ENCODE peak calls at places on chromosomes 7 and 10, in five cellular contexts. E, U, T, O and B are unnamed samples. For H3K9me3, the result is how much of the 10 kb centered on the place peaks cover.

GRCh38 chr7:130356760-130357611 is 12.4 kb downstream of the CPA5 start:
- DNase-seq in E (no peak), U (no peak), T (peak), O (no peak), B (peak)

GRCh38 chr10:60082341-60083038 is 176.1 kb upstream of the CCDC6 start:
- DNase-seq in E (no peak), U (no peak), T (no peak), O (no peak), B (peak)

GRCh38 chr10:77073066-77073960 is 564.3 kb downstream of the KCNMA1 start:
- DNase-seq in E (no peak), U (no peak), T (no peak), O (no peak), B (no peak)

GRCh38 chr10:132868995-132869394 is 73.4 kb downstream of the CFAP46 start:
- DNase-seq in E (no peak), U (no peak), T (no peak), O (peak), B (no peak)

GRCh38 chr7:156751319-156751718 is 110.7 kb downstream of the RNF32 start:
- DNase-seq in E (no peak), U (no peak), T (peak), O (no peak), B (peak)

GRCh38 chr10:3978174-3978573 is 193.2 kb upstream of the KLF6 start:
- DNase-seq in E (no peak), U (no peak), T (no peak), O (no peak), B (peak)

GRCh38 chr10:49682879-49683278 is 3.4 kb downstream of the C10orf53 start:
- DNase-seq in E (no peak), U (no peak), T (no peak), O (no peak), B (no peak)

GRCh38 chr7:156722427-156722826 is 81.9 kb downstream of the RNF32 start:
- DNase-seq in E (no peak), U (no peak), T (no peak), O (no peak), B (peak)

GRCh38 chr10:134743-135600 is at the start of gene ZMYND11:
- DNase-seq in E (no peak), U (peak), T (peak), O (peak), B (peak)

GRCh38 chr7:155858521-155859061 is 46.3 kb upstream of the SHH start:
- DNase-seq in E (no peak), U (no peak), T (peak), O (no peak), B (peak)

GRCh38 chr10:79053481-79054202 is 15.1 kb upstream of the ZMIZ1 start:
- DNase-seq in E (no peak), U (no peak), T (no peak), O (no peak), B (no peak)

GRCh38 chr7:31933481-31933880 is 136.7 kb downstream of the PDE1C start:
- DNase-seq in E (no peak), U (no peak), T (no peak), O (no peak), B (no peak)

GRCh38 chr7:122544463-122544862 is 154.5 kb downstream of the RNF133 start:
- DNase-seq in E (no peak), U (no peak), T (no peak), O (no peak), B (no peak)

GRCh38 chr7:106178593-106179134 is 66.6 kb upstream of the SYPL1 start:
- DNase-seq in E (no peak), U (no peak), T (peak), O (no peak), B (peak)

GRCh38 chr10:113733635-113734034 is 17.8 kb upstream of the PLEKHS1 start:
- DNase-seq in E (no peak), U (no peak), T (no peak), O (no peak), B (no peak)

DNA sequence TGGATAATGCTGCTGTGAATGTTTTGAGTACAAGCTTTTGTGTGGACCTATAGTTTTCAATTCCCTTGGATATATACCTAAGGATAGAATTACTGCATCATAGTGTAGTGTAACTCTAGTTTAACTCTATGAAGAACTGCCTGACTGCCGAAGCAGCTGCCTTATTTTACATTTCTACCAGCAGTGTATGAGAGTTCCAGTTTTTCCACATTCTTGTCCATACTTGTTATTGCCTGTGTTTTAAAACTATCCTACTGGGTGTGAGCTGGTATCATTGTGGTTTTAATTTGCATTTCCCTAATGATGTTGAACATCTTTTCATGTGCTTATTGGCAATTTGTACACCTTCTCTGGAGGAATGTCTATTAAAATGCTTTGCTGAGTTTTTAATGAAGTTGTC is 15.7 kb downstream of the SEPTIN7 start:
- DNase-seq in E (no peak), U (no peak), T (no peak), O (no peak), B (no peak)
- H3K9me3 ChIP-seq in E (under half), U (under half), T (under half), O (under half), B (under half)

GRCh38 chr10:131645756-131646155 is 255.1 kb upstream of the PPP2R2D start:
- DNase-seq in E (no peak), U (no peak), T (no peak), O (no peak), B (no peak)
- H3K9me3 ChIP-seq in E (under half), U (under half), T (under half), O (under half), B (under half)

GRCh38 chr10:130747359-130747758 is 564.2 kb downstream of the TCERG1L start:
- DNase-seq in E (no peak), U (no peak), T (no peak), O (no peak), B (no peak)
- H3K9me3 ChIP-seq in E (under half), U (under half), T (under half), O (under half), B (under half)

GRCh38 chr7:57177856-57178767 is 45.9 kb upstream of the ZNF479 start:
- DNase-seq in E (no peak), U (no peak), T (no peak), O (no peak), B (no peak)
- H3K9me3 ChIP-seq in E (under half), U (under half), T (under half), O (under half), B (under half)